ENCODE peak calls at places on chromosomes 5 and 9, in five cellular contexts. O is NCI-H1048, H is foreskin fibroblast, J is Right ventricle myocardium superior, C is OCI-LY7. L is an unnamed sample.

GRCh38 chr9:113650207-113651131 is 186.9 kb downstream of the RGS3 start:
- DNase-seq in O (no peak), H (peak; percentile 88), J (no peak), C (no peak), L (peak; percentile 84)

GRCh38 chr9:94915476-94916450 is 189.3 kb downstream of the AOPEP start:
- DNase-seq in O (no peak), H (no peak), J (no peak), C (no peak), L (no peak)

GRCh38 chr9:82920154-82920553 is 142.8 kb downstream of the RASEF start:
- DNase-seq in O (no peak), H (no peak), J (no peak), C (no peak), L (no peak)

GRCh38 chr5:37133939-37134338 is 115.2 kb downstream of the CPLANE1 start:
- DNase-seq in O (no peak), H (peak; percentile 64), J (no peak), C (no peak), L (peak; percentile 13)

GRCh38 chr5:96703985-96704384 is 41.8 kb downstream of the CAST start:
- DNase-seq in O (no peak), H (no peak), J (no peak), C (no peak), L (no peak)

GRCh38 chr5:75320341-75320740 is 16.7 kb upstream of the HMGCR start:
- DNase-seq in O (no peak), H (no peak), J (no peak), C (no peak), L (no peak)

GRCh38 chr5:96687812-96688453 is 25.8 kb downstream of the CAST start:
- DNase-seq in O (no peak), H (peak; percentile 71), J (no peak), C (peak; percentile 58), L (peak; percentile 80)

GRCh38 chr9:96169488-96169887 is 132.5 kb downstream of the HSD17B3 start:
- DNase-seq in O (no peak), H (peak; percentile 55), J (no peak), C (no peak), L (no peak)

GRCh38 chr9:38700695-38701094 is 19.2 kb downstream of the FAM240B start:
- DNase-seq in O (no peak), H (no peak), J (no peak), C (no peak), L (peak; percentile 76)

GRCh38 chr5:58988938-58989337 is 406.1 kb downstream of the RAB3C start:
- DNase-seq in O (no peak), H (no peak), J (no peak), C (no peak), L (no peak)

GRCh38 chr9:93648836-93649235 is 72.5 kb downstream of the PHF2 start:
- DNase-seq in O (no peak), H (no peak), J (no peak), C (no peak), L (no peak)

GRCh38 chr5:150516011-150516410 is 8.1 kb downstream of the NDST1 start:
- DNase-seq in O (no peak), H (peak; percentile 64), J (peak; percentile 68), C (no peak), L (no peak)

GRCh38 chr9:124869986-124870560 is 8.1 kb downstream of the ARPC5L start:
- DNase-seq in O (no peak), H (peak; percentile 79), J (peak; percentile 69), C (peak; percentile 84), L (no peak)

L was measured in RWPE1.